ENCODE peak calls at places on chromosomes 12 and 14, in six cellular contexts. One of them, this sample, is unnamed. For H3K36me3 and H3K4me1, the result is how much of the 10 kb centered on the place peaks cover.

GRCh38 chr14:35365130-35366047 is 39.2 kb downstream of the NFKBIA start:
- DNase-seq in left ventricle myocardium inferior: peak
- DNase-seq in heart left ventricle: peak
- DNase-seq in CD8-positive, alpha-beta memory T cell: peak
- DNase-seq in A673: no peak
- DNase-seq in cardiac muscle cell: peak
- DNase-seq in this sample: no peak

GRCh38 chr12:61412209-61412608 is 848.0 kb upstream of the USP15 start:
- DNase-seq in left ventricle myocardium inferior: no peak
- DNase-seq in heart left ventricle: no peak
- DNase-seq in CD8-positive, alpha-beta memory T cell: no peak
- DNase-seq in A673: no peak
- DNase-seq in cardiac muscle cell: no peak
- DNase-seq in this sample: no peak

GRCh38 chr12:77064891-77065360 is 443 bp downstream of the E2F7 start:
- DNase-seq in left ventricle myocardium inferior: no peak
- DNase-seq in heart left ventricle: no peak
- DNase-seq in CD8-positive, alpha-beta memory T cell: no peak
- DNase-seq in A673: peak
- DNase-seq in cardiac muscle cell: no peak
- DNase-seq in this sample: peak

GRCh38 chr12:108126990-108127468 is 2.1 kb upstream of the WSCD2 start:
- DNase-seq in left ventricle myocardium inferior: no peak
- DNase-seq in heart left ventricle: no peak
- DNase-seq in CD8-positive, alpha-beta memory T cell: no peak
- DNase-seq in A673: no peak
- DNase-seq in cardiac muscle cell: no peak
- DNase-seq in this sample: no peak

GRCh38 chr14:72638021-72638420 is 255.9 kb downstream of the DPF3 start:
- DNase-seq in left ventricle myocardium inferior: no peak
- DNase-seq in heart left ventricle: peak
- DNase-seq in CD8-positive, alpha-beta memory T cell: no peak
- DNase-seq in A673: no peak
- DNase-seq in cardiac muscle cell: peak
- DNase-seq in this sample: no peak

GRCh38 chr14:22159049-22159448 is 430.0 kb downstream of the DAD1 start:
- DNase-seq in left ventricle myocardium inferior: no peak
- DNase-seq in heart left ventricle: no peak
- DNase-seq in CD8-positive, alpha-beta memory T cell: no peak
- DNase-seq in A673: no peak
- DNase-seq in cardiac muscle cell: no peak
- DNase-seq in this sample: no peak

GRCh38 chr12:131233737-131234474 is 280.2 kb downstream of the ADGRD1 start:
- DNase-seq in left ventricle myocardium inferior: no peak
- DNase-seq in heart left ventricle: no peak
- DNase-seq in CD8-positive, alpha-beta memory T cell: no peak
- DNase-seq in A673: no peak
- DNase-seq in cardiac muscle cell: no peak
- DNase-seq in this sample: no peak

GRCh38 chr12:39671898-39672875 is 52.6 kb upstream of the ABCD2 start:
- DNase-seq in left ventricle myocardium inferior: no peak
- DNase-seq in heart left ventricle: no peak
- DNase-seq in CD8-positive, alpha-beta memory T cell: no peak
- DNase-seq in A673: no peak
- DNase-seq in cardiac muscle cell: no peak
- DNase-seq in this sample: no peak

GRCh38 chr14:71243697-71244096 is 336.4 kb downstream of the PCNX1 start:
- DNase-seq in left ventricle myocardium inferior: no peak
- DNase-seq in heart left ventricle: no peak
- DNase-seq in CD8-positive, alpha-beta memory T cell: no peak
- DNase-seq in A673: no peak
- DNase-seq in cardiac muscle cell: peak
- DNase-seq in this sample: no peak

GRCh38 chr12:62530596-62530995 is 64.0 kb downstream of the MON2 start:
- DNase-seq in left ventricle myocardium inferior: no peak
- DNase-seq in heart left ventricle: no peak
- DNase-seq in CD8-positive, alpha-beta memory T cell: no peak
- DNase-seq in A673: no peak
- DNase-seq in cardiac muscle cell: peak
- DNase-seq in this sample: no peak

GRCh38 chr12:114692558-114693531 is 8.9 kb upstream of the TBX3 start:
- DNase-seq in left ventricle myocardium inferior: no peak
- DNase-seq in heart left ventricle: no peak
- DNase-seq in CD8-positive, alpha-beta memory T cell: no peak
- DNase-seq in A673: no peak
- DNase-seq in cardiac muscle cell: no peak
- DNase-seq in this sample: no peak

GRCh38 chr12:7269273-7269672 is 34.6 kb upstream of the ACSM4 start:
- DNase-seq in left ventricle myocardium inferior: no peak
- DNase-seq in heart left ventricle: no peak
- DNase-seq in CD8-positive, alpha-beta memory T cell: no peak
- DNase-seq in A673: no peak
- DNase-seq in cardiac muscle cell: no peak
- DNase-seq in this sample: no peak

GRCh38 chr12:121190523-121191031 is 19.4 kb upstream of the P2RX4 start:
- DNase-seq in left ventricle myocardium inferior: no peak
- DNase-seq in heart left ventricle: no peak
- DNase-seq in CD8-positive, alpha-beta memory T cell: no peak
- DNase-seq in A673: peak
- DNase-seq in cardiac muscle cell: peak
- DNase-seq in this sample: no peak

GRCh38 chr14:68939893-68940613 is 39.0 kb downstream of the ACTN1 start:
- DNase-seq in left ventricle myocardium inferior: peak
- DNase-seq in heart left ventricle: peak
- DNase-seq in CD8-positive, alpha-beta memory T cell: no peak
- DNase-seq in A673: peak
- DNase-seq in cardiac muscle cell: peak
- DNase-seq in this sample: no peak

GRCh38 chr14:26841920-26842741 is 244.3 kb upstream of the NOVA1 start:
- DNase-seq in left ventricle myocardium inferior: no peak
- DNase-seq in heart left ventricle: peak
- DNase-seq in CD8-positive, alpha-beta memory T cell: no peak
- DNase-seq in A673: peak
- DNase-seq in cardiac muscle cell: peak
- DNase-seq in this sample: no peak

GRCh38 chr12:71438670-71439361 is 782 bp upstream of the LGR5 start:
- DNase-seq in left ventricle myocardium inferior: no peak
- DNase-seq in heart left ventricle: no peak
- DNase-seq in CD8-positive, alpha-beta memory T cell: no peak
- DNase-seq in A673: peak
- DNase-seq in cardiac muscle cell: peak
- DNase-seq in this sample: no peak

GRCh38 chr14:28987516-28987915 is 220.9 kb downstream of the FOXG1 start:
- DNase-seq in left ventricle myocardium inferior: no peak
- DNase-seq in heart left ventricle: no peak
- DNase-seq in CD8-positive, alpha-beta memory T cell: no peak
- DNase-seq in A673: no peak
- DNase-seq in cardiac muscle cell: peak
- DNase-seq in this sample: no peak

GRCh38 chr14:89445252-89445973 is 28.4 kb upstream of the FOXN3 start:
- DNase-seq in left ventricle myocardium inferior: no peak
- DNase-seq in heart left ventricle: no peak
- DNase-seq in CD8-positive, alpha-beta memory T cell: no peak
- DNase-seq in A673: no peak
- DNase-seq in cardiac muscle cell: no peak
- DNase-seq in this sample: no peak

GRCh38 chr12:117882181-117882580 is 86.6 kb downstream of the KSR2 start:
- DNase-seq in left ventricle myocardium inferior: no peak
- DNase-seq in heart left ventricle: no peak
- DNase-seq in CD8-positive, alpha-beta memory T cell: no peak
- DNase-seq in A673: no peak
- DNase-seq in cardiac muscle cell: no peak
- DNase-seq in this sample: no peak

GRCh38 chr12:3771853-3772252 is 18.9 kb upstream of the CRACR2A start:
- DNase-seq in left ventricle myocardium inferior: peak
- DNase-seq in heart left ventricle: peak
- DNase-seq in CD8-positive, alpha-beta memory T cell: no peak
- DNase-seq in A673: no peak
- DNase-seq in cardiac muscle cell: no peak
- DNase-seq in this sample: no peak

GRCh38 chr12:98909749-98910148 is 264.7 kb downstream of the APAF1 start:
- DNase-seq in left ventricle myocardium inferior: no peak
- DNase-seq in heart left ventricle: no peak
- DNase-seq in CD8-positive, alpha-beta memory T cell: no peak
- DNase-seq in A673: no peak
- DNase-seq in cardiac muscle cell: no peak
- DNase-seq in this sample: no peak
- H3K36me3 ChIP-seq in left ventricle myocardium inferior: under half
- H3K36me3 ChIP-seq in heart left ventricle: under half
- H3K36me3 ChIP-seq in CD8-positive, alpha-beta memory T cell: under half
- H3K36me3 ChIP-seq in A673: under half
- H3K36me3 ChIP-seq in cardiac muscle cell: under half
- H3K36me3 ChIP-seq in this sample: under half

GRCh38 chr12:54285150-54286041 is 4.9 kb downstream of the HNRNPA1 start:
- DNase-seq in left ventricle myocardium inferior: no peak
- DNase-seq in heart left ventricle: no peak
- DNase-seq in CD8-positive, alpha-beta memory T cell: no peak
- DNase-seq in A673: no peak
- DNase-seq in cardiac muscle cell: no peak
- DNase-seq in this sample: no peak
- H3K4me1 ChIP-seq in left ventricle myocardium inferior: half or more
- H3K4me1 ChIP-seq in heart left ventricle: half or more
- H3K4me1 ChIP-seq in CD8-positive, alpha-beta memory T cell: under half
- H3K4me1 ChIP-seq in A673: under half
- H3K4me1 ChIP-seq in cardiac muscle cell: under half
- H3K4me1 ChIP-seq in this sample: half or more

DNA sequence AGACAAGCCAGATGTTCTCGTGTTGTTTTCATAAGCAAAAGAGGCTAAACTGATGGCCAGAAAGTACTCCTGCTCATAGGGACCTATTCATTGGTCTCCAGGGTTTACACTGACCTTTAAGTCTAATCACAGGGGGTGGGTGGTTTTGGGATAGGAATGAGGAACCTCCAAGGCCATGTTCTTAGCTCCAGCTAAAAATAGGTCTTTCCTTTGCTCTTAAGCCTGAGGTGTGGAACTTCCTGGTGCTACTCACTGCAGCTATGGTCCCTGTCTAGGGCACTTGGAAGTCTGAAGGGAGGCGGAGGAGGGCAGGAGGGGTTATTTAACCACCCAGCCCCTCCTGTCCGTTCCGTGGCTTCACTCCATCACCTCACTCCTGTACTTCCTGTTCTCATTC is 18.6 kb downstream of the GPRC5A start:
- DNase-seq in left ventricle myocardium inferior: no peak
- DNase-seq in heart left ventricle: no peak
- DNase-seq in CD8-positive, alpha-beta memory T cell: no peak
- DNase-seq in A673: no peak
- DNase-seq in cardiac muscle cell: peak
- DNase-seq in this sample: no peak
- H3K27ac ChIP-seq in left ventricle myocardium inferior: peak
- H3K27ac ChIP-seq in heart left ventricle: peak
- H3K27ac ChIP-seq in CD8-positive, alpha-beta memory T cell: no peak
- H3K27ac ChIP-seq in A673: no peak
- H3K27ac ChIP-seq in cardiac muscle cell: no peak
- H3K27ac ChIP-seq in this sample: no peak

DNA sequence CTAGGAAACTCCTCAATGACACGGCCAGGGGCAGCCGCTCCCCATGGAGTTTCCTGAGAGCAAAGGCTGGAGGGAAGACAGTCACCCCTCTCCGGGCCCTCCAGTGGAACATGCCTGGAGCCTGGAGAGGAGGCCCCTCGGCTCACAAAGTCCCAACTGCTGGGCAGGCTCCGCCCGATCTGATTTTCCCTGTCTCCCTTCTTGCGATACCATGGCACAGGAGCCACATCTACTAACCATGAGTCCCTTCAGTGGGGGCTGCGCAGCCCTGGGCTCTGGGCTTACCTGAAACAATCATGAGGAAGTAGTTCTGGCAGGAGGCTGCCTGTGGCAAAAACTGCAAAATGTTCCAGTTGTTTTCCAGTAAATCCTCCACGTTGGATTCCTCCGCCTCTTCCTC is 15.3 kb downstream of the P2RX2 start:
- DNase-seq in left ventricle myocardium inferior: no peak
- DNase-seq in heart left ventricle: no peak
- DNase-seq in CD8-positive, alpha-beta memory T cell: no peak
- DNase-seq in A673: no peak
- DNase-seq in cardiac muscle cell: no peak
- DNase-seq in this sample: no peak
- H3K36me3 ChIP-seq in left ventricle myocardium inferior: half or more
- H3K36me3 ChIP-seq in heart left ventricle: under half
- H3K36me3 ChIP-seq in CD8-positive, alpha-beta memory T cell: under half
- H3K36me3 ChIP-seq in A673: half or more
- H3K36me3 ChIP-seq in cardiac muscle cell: under half
- H3K36me3 ChIP-seq in this sample: half or more

DNA sequence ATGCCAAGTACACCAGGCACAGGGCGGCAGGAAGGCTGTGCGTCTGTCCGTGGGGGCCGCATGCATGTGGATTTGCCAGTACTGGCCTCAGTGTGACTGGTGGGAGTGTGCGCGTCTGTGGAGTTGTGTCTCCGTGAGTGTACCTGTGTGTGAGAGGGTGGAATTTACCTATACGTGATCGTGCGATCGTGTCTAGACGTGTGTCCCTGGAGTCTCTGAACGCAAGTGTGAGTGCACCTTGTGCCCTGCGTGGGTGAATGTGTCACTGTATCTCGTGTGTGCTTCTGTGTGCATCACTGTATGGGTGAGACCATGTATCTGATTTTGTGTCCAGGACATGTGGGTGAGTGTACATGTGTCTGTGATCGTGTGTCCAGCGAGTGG is 4.9 kb downstream of the LHX5 start:
- DNase-seq in left ventricle myocardium inferior: no peak
- DNase-seq in heart left ventricle: no peak
- DNase-seq in CD8-positive, alpha-beta memory T cell: no peak
- DNase-seq in A673: no peak
- DNase-seq in cardiac muscle cell: no peak
- DNase-seq in this sample: no peak
- H3K4me1 ChIP-seq in left ventricle myocardium inferior: half or more
- H3K4me1 ChIP-seq in heart left ventricle: half or more
- H3K4me1 ChIP-seq in CD8-positive, alpha-beta memory T cell: under half
- H3K4me1 ChIP-seq in A673: under half
- H3K4me1 ChIP-seq in cardiac muscle cell: under half
- H3K4me1 ChIP-seq in this sample: under half

DNA sequence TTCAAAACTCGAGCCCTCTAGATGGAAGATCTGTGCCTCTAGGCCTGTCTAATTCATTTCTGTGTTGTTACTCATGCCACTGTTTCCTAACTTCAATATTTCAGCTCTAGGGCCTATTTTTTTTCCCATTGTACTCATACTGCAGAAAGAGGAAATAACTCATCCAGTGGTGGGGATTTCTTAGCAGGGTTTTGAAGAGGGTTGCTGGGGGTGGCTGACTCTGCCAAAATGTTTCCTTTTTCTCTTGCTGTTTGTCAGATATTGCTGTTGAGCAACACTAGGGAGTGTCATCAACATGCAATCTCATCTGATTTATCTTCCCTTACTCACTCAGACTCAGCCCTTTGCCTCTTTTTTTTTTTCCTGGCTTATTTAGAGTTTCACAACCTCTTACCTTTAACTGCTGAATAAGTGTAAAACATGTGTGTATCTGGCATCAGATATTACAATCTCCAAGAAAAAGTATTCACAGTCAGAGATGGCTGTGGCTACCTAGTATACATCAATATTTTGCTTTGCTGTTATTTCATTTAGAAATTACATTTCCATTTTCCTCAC is 189.5 kb downstream of the DUSP6 start:
- DNase-seq in left ventricle myocardium inferior: peak
- DNase-seq in heart left ventricle: peak
- DNase-seq in CD8-positive, alpha-beta memory T cell: no peak
- DNase-seq in A673: peak
- DNase-seq in cardiac muscle cell: peak
- DNase-seq in this sample: no peak
- H3K27ac ChIP-seq in left ventricle myocardium inferior: peak
- H3K27ac ChIP-seq in heart left ventricle: peak
- H3K27ac ChIP-seq in CD8-positive, alpha-beta memory T cell: peak
- H3K27ac ChIP-seq in A673: peak
- H3K27ac ChIP-seq in cardiac muscle cell: no peak
- H3K27ac ChIP-seq in this sample: no peak

GRCh38 chr14:67370830-67371229 is 10.7 kb downstream of the EIF2S1 start:
- DNase-seq in left ventricle myocardium inferior: no peak
- DNase-seq in heart left ventricle: no peak
- DNase-seq in CD8-positive, alpha-beta memory T cell: no peak
- DNase-seq in A673: no peak
- DNase-seq in cardiac muscle cell: no peak
- DNase-seq in this sample: no peak
- H3K36me3 ChIP-seq in left ventricle myocardium inferior: half or more
- H3K36me3 ChIP-seq in heart left ventricle: under half
- H3K36me3 ChIP-seq in CD8-positive, alpha-beta memory T cell: half or more
- H3K36me3 ChIP-seq in A673: half or more
- H3K36me3 ChIP-seq in cardiac muscle cell: half or more
- H3K36me3 ChIP-seq in this sample: half or more